ENCODE peak calls at places on chromosomes 7 and 10, in five cellular contexts. R, G, V, Q and M are unnamed samples.

GRCh38 chr10:124626759-124627380 is 117.3 kb downstream of the FAM53B start:
- DNase-seq in G (no peak), V (no peak), R (no peak), Q (peak; percentile 38), M (no peak)

GRCh38 chr10:43902842-43903241 is 254.2 kb upstream of the ZNF32 start:
- DNase-seq in Q (no peak), V (no peak), R (peak; percentile 75), G (no peak), M (no peak)

GRCh38 chr10:99285846-99286245 is 43.3 kb upstream of the CNNM1 start:
- DNase-seq in Q (no peak), G (no peak), R (no peak), V (no peak), M (no peak)

GRCh38 chr7:4739528-4739992 is 35.9 kb upstream of the AP5Z1 start:
- DNase-seq in Q (no peak), G (no peak), R (peak; percentile 84), V (no peak), M (no peak)

GRCh38 chr10:114623661-114624294 is 34.3 kb downstream of the ABLIM1 start:
- DNase-seq in G (peak; percentile 26), V (peak; percentile 17), R (peak; percentile 95), Q (no peak), M (no peak)

GRCh38 chr10:117590516-117590915 is 48.0 kb downstream of the EMX2 start:
- DNase-seq in Q (no peak), V (no peak), R (no peak), G (no peak), M (no peak)

GRCh38 chr7:78493383-78493782 is 694.8 kb downstream of the PHTF2 start:
- DNase-seq in G (no peak), V (no peak), Q (no peak), R (no peak), M (no peak)

GRCh38 chr10:74437822-74438221 is 286.8 kb downstream of the ADK start:
- DNase-seq in V (no peak), Q (no peak), G (no peak), R (peak; percentile 4), M (no peak)

DNA sequence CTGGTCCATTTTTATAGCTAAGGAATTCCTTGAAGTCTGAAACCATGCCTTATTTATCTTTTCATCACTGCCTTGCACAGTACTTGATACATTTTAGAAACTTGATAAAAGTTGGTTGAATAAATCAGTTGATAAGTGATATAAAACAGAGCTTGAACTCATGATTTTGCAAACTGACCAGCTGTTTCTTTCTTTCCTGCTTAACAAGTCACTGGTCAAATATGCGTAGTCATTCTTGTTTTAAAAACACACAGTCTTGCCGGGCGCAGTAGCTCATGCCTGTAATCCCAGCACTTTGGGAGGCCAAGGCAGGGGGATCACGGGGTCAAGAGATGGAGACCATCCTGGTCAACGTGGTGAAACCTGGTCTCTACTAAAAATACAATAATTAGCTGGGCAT is 6.3 kb downstream of the TPST1 start:
- DNase-seq in V (no peak), G (no peak), R (no peak), Q (no peak), M (no peak)
- TF ChIP-seq SUZ12 in V (no peak), G (no peak), R (no peak), Q (no peak), M (no peak)

DNA sequence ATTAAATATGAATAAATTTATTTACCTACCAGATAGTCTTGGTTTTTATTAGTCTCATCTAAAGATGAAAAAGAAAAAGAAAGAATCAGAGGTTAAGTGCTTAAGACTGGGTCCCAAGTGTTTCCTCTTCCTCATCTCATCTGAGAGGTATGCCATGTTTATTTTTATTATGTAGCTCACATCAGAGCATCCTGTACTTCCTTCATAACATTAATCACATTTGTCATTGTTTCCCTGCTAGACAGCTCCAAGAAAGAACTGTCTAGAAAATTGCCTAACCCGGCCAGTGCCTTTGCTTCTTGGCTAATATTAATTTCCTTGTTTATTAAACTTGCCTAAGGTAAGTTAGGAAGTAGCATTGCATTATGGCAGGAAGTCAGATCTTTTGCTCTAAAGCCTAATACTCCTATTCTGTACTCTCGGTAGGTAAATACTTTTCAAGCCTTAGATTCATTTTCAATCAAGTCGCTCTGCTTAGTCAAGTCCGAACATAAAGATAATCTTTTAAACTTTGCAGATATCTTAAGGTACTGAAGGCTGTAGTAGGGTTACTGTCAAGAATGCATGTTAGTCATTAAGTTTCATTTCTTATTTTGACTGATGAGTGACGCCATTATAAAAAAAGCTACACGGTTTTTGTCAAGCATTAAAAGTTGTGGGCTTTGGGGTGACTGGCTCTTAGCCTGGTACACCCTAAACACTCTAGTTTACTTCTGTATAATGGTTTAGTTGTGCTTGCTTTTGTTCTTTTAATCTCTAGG is 47.4 kb downstream of the ZMYND11 start:
- DNase-seq in Q (no peak), V (no peak), R (no peak), G (no peak), M (no peak)
- TF ChIP-seq SUZ12 in Q (no peak), V (no peak), R (no peak), G (no peak), M (no peak)

GRCh38 chr7:32592721-32593120 is 97.4 kb downstream of the AVL9 start:
- DNase-seq in G (no peak), R (no peak), V (no peak), Q (no peak), M (no peak)

GRCh38 chr7:32587431-32587948 is 92.2 kb downstream of the AVL9 start:
- DNase-seq in V (no peak), Q (no peak), G (no peak), R (peak; percentile 76), M (no peak)

GRCh38 chr7:32591938-32592337 is 96.6 kb downstream of the AVL9 start:
- DNase-seq in G (no peak), V (no peak), R (no peak), Q (no peak), M (no peak)

GRCh38 chr7:32586291-32587221 is 91.3 kb downstream of the AVL9 start:
- DNase-seq in G (no peak), R (no peak), Q (no peak), V (no peak), M (no peak)

DNA sequence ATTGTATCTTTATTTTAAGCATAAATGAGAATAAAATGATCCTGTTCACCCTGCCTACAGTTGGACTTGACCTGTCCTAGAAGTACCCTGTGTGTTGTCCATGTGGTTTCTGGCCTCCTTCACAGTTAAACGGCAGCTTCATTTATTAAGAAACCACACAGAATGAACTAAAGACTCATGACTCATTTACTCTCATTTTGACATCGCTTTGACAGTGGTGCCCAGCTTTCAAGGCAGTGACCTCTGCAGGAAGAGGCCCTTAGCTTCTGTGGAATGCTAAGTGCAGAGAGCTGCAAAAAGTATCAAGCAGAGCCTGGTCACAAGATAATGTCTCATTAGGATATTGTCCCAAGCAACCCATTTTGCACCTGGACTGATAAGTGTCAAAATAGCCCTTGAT is 93.4 kb downstream of the AVL9 start:
- DNase-seq in Q (no peak), G (no peak), V (no peak), R (peak; percentile 36), M (no peak)
- TF ChIP-seq SUZ12 in Q (no peak), G (no peak), V (no peak), R (no peak), M (no peak)

GRCh38 chr7:74027124-74027682 is 770 bp upstream of the ELN start:
- DNase-seq in R (no peak), V (no peak), G (no peak), Q (no peak), M (no peak)

GRCh38 chr7:74025745-74026144 is 2.2 kb upstream of the ELN start:
- DNase-seq in Q (no peak), V (no peak), G (no peak), R (no peak), M (no peak)

GRCh38 chr7:74027683-74028320 is at the start of gene ELN:
- DNase-seq in V (no peak), G (no peak), Q (no peak), R (no peak), M (no peak)

GRCh38 chr7:74025146-74025545 is 2.8 kb upstream of the ELN start:
- DNase-seq in R (no peak), V (no peak), Q (no peak), G (no peak), M (no peak)

GRCh38 chr7:74026406-74027123 is 1.4 kb upstream of the ELN start:
- DNase-seq in G (peak; percentile 81), Q (no peak), R (peak; percentile 24), V (peak; percentile 31), M (peak; percentile 57)
- TF ChIP-seq SUZ12 in G (no peak), Q (no peak), R (no peak), V (no peak), M (no peak)